ENCODE peak calls at places on chromosomes 7 and 10, in seven cellular contexts. One of them, this sample, is unnamed.

GRCh38 chr10:12981570-12981969 is 19.9 kb downstream of the CCDC3 start:
- DNase-seq in AG04450: peak
- DNase-seq in body of pancreas: no peak
- DNase-seq in caudate nucleus: no peak
- DNase-seq in RWPE2: no peak
- DNase-seq in effector memory CD4-positive, alpha-beta T cell: no peak
- DNase-seq in cardiac muscle cell: peak
- DNase-seq in this sample: no peak

GRCh38 chr7:115340828-115341227 is 418.9 kb downstream of the MDFIC start:
- DNase-seq in AG04450: peak
- DNase-seq in body of pancreas: no peak
- DNase-seq in caudate nucleus: no peak
- DNase-seq in RWPE2: no peak
- DNase-seq in effector memory CD4-positive, alpha-beta T cell: no peak
- DNase-seq in cardiac muscle cell: peak
- DNase-seq in this sample: no peak

GRCh38 chr7:50142421-50143113 is 49.5 kb upstream of the ZPBP start:
- DNase-seq in AG04450: no peak
- DNase-seq in body of pancreas: no peak
- DNase-seq in caudate nucleus: no peak
- DNase-seq in RWPE2: no peak
- DNase-seq in effector memory CD4-positive, alpha-beta T cell: peak
- DNase-seq in cardiac muscle cell: peak
- DNase-seq in this sample: no peak

GRCh38 chr7:107944776-107945175 is 53.8 kb downstream of the DLD start:
- DNase-seq in AG04450: no peak
- DNase-seq in body of pancreas: no peak
- DNase-seq in caudate nucleus: no peak
- DNase-seq in RWPE2: no peak
- DNase-seq in effector memory CD4-positive, alpha-beta T cell: no peak
- DNase-seq in cardiac muscle cell: no peak
- DNase-seq in this sample: no peak

GRCh38 chr10:69248117-69248730 is 28.1 kb downstream of the HKDC1 start:
- DNase-seq in AG04450: no peak
- DNase-seq in body of pancreas: no peak
- DNase-seq in caudate nucleus: no peak
- DNase-seq in RWPE2: no peak
- DNase-seq in effector memory CD4-positive, alpha-beta T cell: no peak
- DNase-seq in cardiac muscle cell: no peak
- DNase-seq in this sample: no peak

GRCh38 chr7:137423321-137423720 is 79.8 kb upstream of the PTN start:
- DNase-seq in AG04450: peak
- DNase-seq in body of pancreas: no peak
- DNase-seq in caudate nucleus: no peak
- DNase-seq in RWPE2: no peak
- DNase-seq in effector memory CD4-positive, alpha-beta T cell: no peak
- DNase-seq in cardiac muscle cell: no peak
- DNase-seq in this sample: no peak

GRCh38 chr10:23141995-23142394 is 46.6 kb downstream of the MSRB2 start:
- DNase-seq in AG04450: no peak
- DNase-seq in body of pancreas: no peak
- DNase-seq in caudate nucleus: no peak
- DNase-seq in RWPE2: no peak
- DNase-seq in effector memory CD4-positive, alpha-beta T cell: no peak
- DNase-seq in cardiac muscle cell: no peak
- DNase-seq in this sample: no peak

GRCh38 chr10:59175538-59176240 is 754 bp upstream of the PHYHIPL start:
- DNase-seq in AG04450: no peak
- DNase-seq in body of pancreas: peak
- DNase-seq in caudate nucleus: peak
- DNase-seq in RWPE2: peak
- DNase-seq in effector memory CD4-positive, alpha-beta T cell: no peak
- DNase-seq in cardiac muscle cell: no peak
- DNase-seq in this sample: no peak

GRCh38 chr7:20304366-20304765 is 26.3 kb upstream of the ITGB8 start:
- DNase-seq in AG04450: no peak
- DNase-seq in body of pancreas: no peak
- DNase-seq in caudate nucleus: no peak
- DNase-seq in RWPE2: no peak
- DNase-seq in effector memory CD4-positive, alpha-beta T cell: no peak
- DNase-seq in cardiac muscle cell: no peak
- DNase-seq in this sample: no peak

GRCh38 chr7:150972094-150972493 is 6.0 kb downstream of the KCNH2 start:
- DNase-seq in AG04450: no peak
- DNase-seq in body of pancreas: no peak
- DNase-seq in caudate nucleus: peak
- DNase-seq in RWPE2: no peak
- DNase-seq in effector memory CD4-positive, alpha-beta T cell: no peak
- DNase-seq in cardiac muscle cell: peak
- DNase-seq in this sample: no peak

GRCh38 chr7:50608196-50608906 is 43.1 kb upstream of the DDC start:
- DNase-seq in AG04450: no peak
- DNase-seq in body of pancreas: no peak
- DNase-seq in caudate nucleus: no peak
- DNase-seq in RWPE2: no peak
- DNase-seq in effector memory CD4-positive, alpha-beta T cell: peak
- DNase-seq in cardiac muscle cell: no peak
- DNase-seq in this sample: no peak

GRCh38 chr7:127831312-127832212 is 179.6 kb downstream of the SND1 start:
- DNase-seq in AG04450: no peak
- DNase-seq in body of pancreas: peak
- DNase-seq in caudate nucleus: no peak
- DNase-seq in RWPE2: no peak
- DNase-seq in effector memory CD4-positive, alpha-beta T cell: no peak
- DNase-seq in cardiac muscle cell: no peak
- DNase-seq in this sample: no peak

GRCh38 chr10:97062058-97062457 is 123.7 kb downstream of the SLIT1 start:
- DNase-seq in AG04450: no peak
- DNase-seq in body of pancreas: no peak
- DNase-seq in caudate nucleus: no peak
- DNase-seq in RWPE2: no peak
- DNase-seq in effector memory CD4-positive, alpha-beta T cell: no peak
- DNase-seq in cardiac muscle cell: no peak
- DNase-seq in this sample: no peak

GRCh38 chr10:110436554-110437350 is 61.0 kb upstream of the DUSP5 start:
- DNase-seq in AG04450: no peak
- DNase-seq in body of pancreas: no peak
- DNase-seq in caudate nucleus: no peak
- DNase-seq in RWPE2: no peak
- DNase-seq in effector memory CD4-positive, alpha-beta T cell: no peak
- DNase-seq in cardiac muscle cell: no peak
- DNase-seq in this sample: peak

GRCh38 chr7:106127984-106128780 is 16.1 kb upstream of the SYPL1 start:
- DNase-seq in AG04450: no peak
- DNase-seq in body of pancreas: no peak
- DNase-seq in caudate nucleus: no peak
- DNase-seq in RWPE2: no peak
- DNase-seq in effector memory CD4-positive, alpha-beta T cell: no peak
- DNase-seq in cardiac muscle cell: peak
- DNase-seq in this sample: no peak

GRCh38 chr7:91347288-91347687 is 83.1 kb downstream of the FZD1 start:
- DNase-seq in AG04450: no peak
- DNase-seq in body of pancreas: no peak
- DNase-seq in caudate nucleus: no peak
- DNase-seq in RWPE2: no peak
- DNase-seq in effector memory CD4-positive, alpha-beta T cell: no peak
- DNase-seq in cardiac muscle cell: peak
- DNase-seq in this sample: no peak

GRCh38 chr7:107446988-107447387 is 22.9 kb upstream of the GPR22 start:
- DNase-seq in AG04450: no peak
- DNase-seq in body of pancreas: no peak
- DNase-seq in caudate nucleus: no peak
- DNase-seq in RWPE2: no peak
- DNase-seq in effector memory CD4-positive, alpha-beta T cell: no peak
- DNase-seq in cardiac muscle cell: peak
- DNase-seq in this sample: no peak

GRCh38 chr7:157501576-157501975 is 164.8 kb downstream of the DNAJB6 start:
- DNase-seq in AG04450: no peak
- DNase-seq in body of pancreas: no peak
- DNase-seq in caudate nucleus: no peak
- DNase-seq in RWPE2: no peak
- DNase-seq in effector memory CD4-positive, alpha-beta T cell: peak
- DNase-seq in cardiac muscle cell: no peak
- DNase-seq in this sample: no peak

GRCh38 chr10:6186894-6187256 is 15.9 kb upstream of the PFKFB3 start:
- DNase-seq in AG04450: no peak
- DNase-seq in body of pancreas: no peak
- DNase-seq in caudate nucleus: no peak
- DNase-seq in RWPE2: no peak
- DNase-seq in effector memory CD4-positive, alpha-beta T cell: no peak
- DNase-seq in cardiac muscle cell: no peak
- DNase-seq in this sample: no peak

GRCh38 chr7:131244259-131244852 is 83.3 kb upstream of the MKLN1 start:
- DNase-seq in AG04450: peak
- DNase-seq in body of pancreas: no peak
- DNase-seq in caudate nucleus: peak
- DNase-seq in RWPE2: peak
- DNase-seq in effector memory CD4-positive, alpha-beta T cell: no peak
- DNase-seq in cardiac muscle cell: peak
- DNase-seq in this sample: no peak

DNA sequence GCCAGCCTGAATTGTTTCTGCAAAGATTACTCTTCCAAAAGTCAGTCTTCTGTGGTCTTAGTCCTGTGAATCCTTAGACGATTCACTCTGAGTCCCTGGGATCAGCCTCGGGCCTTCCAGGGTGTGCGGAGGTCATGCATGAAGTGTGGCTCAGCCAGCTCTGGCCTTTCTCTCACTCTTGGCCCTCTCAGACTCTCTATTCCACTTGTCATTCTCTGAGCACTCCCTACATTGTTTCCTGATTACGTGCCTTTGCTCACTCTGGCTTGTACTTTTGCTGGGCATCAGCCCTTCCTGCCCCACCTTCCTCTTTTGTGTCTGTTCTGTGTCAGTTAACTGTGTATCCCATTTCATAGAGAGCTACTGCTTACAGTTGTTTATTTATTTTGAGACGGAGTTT is 36.0 kb downstream of the CCNY start:
- DNase-seq in AG04450: no peak
- DNase-seq in body of pancreas: no peak
- DNase-seq in caudate nucleus: no peak
- DNase-seq in RWPE2: peak
- DNase-seq in effector memory CD4-positive, alpha-beta T cell: no peak
- DNase-seq in cardiac muscle cell: peak
- DNase-seq in this sample: no peak
- H3K27ac ChIP-seq in AG04450: no peak
- H3K27ac ChIP-seq in body of pancreas: no peak
- H3K27ac ChIP-seq in caudate nucleus: peak
- H3K27ac ChIP-seq in RWPE2: peak
- H3K27ac ChIP-seq in effector memory CD4-positive, alpha-beta T cell: no peak
- H3K27ac ChIP-seq in cardiac muscle cell: peak
- H3K27ac ChIP-seq in this sample: peak

GRCh38 chr7:7798510-7798909 is 80.1 kb upstream of the RPA3 start:
- DNase-seq in AG04450: no peak
- DNase-seq in body of pancreas: no peak
- DNase-seq in caudate nucleus: no peak
- DNase-seq in RWPE2: no peak
- DNase-seq in effector memory CD4-positive, alpha-beta T cell: no peak
- DNase-seq in cardiac muscle cell: no peak
- DNase-seq in this sample: no peak
- H3K27ac ChIP-seq in AG04450: no peak
- H3K27ac ChIP-seq in body of pancreas: no peak
- H3K27ac ChIP-seq in caudate nucleus: no peak
- H3K27ac ChIP-seq in RWPE2: no peak
- H3K27ac ChIP-seq in effector memory CD4-positive, alpha-beta T cell: no peak
- H3K27ac ChIP-seq in cardiac muscle cell: no peak
- H3K27ac ChIP-seq in this sample: no peak

GRCh38 chr10:4825456-4825867 is 545 bp upstream of the AKR1E2 start:
- DNase-seq in AG04450: no peak
- DNase-seq in body of pancreas: no peak
- DNase-seq in caudate nucleus: no peak
- DNase-seq in RWPE2: no peak
- DNase-seq in effector memory CD4-positive, alpha-beta T cell: no peak
- DNase-seq in cardiac muscle cell: no peak
- DNase-seq in this sample: no peak

GRCh38 chr10:4824791-4825310 is 1.2 kb upstream of the AKR1E2 start:
- DNase-seq in AG04450: no peak
- DNase-seq in body of pancreas: no peak
- DNase-seq in caudate nucleus: no peak
- DNase-seq in RWPE2: no peak
- DNase-seq in effector memory CD4-positive, alpha-beta T cell: no peak
- DNase-seq in cardiac muscle cell: no peak
- DNase-seq in this sample: no peak

GRCh38 chr10:4825868-4826787 is at the start of gene AKR1E2:
- DNase-seq in AG04450: peak
- DNase-seq in body of pancreas: peak
- DNase-seq in caudate nucleus: peak
- DNase-seq in RWPE2: peak
- DNase-seq in effector memory CD4-positive, alpha-beta T cell: peak
- DNase-seq in cardiac muscle cell: peak
- DNase-seq in this sample: peak

GRCh38 chr10:4828005-4828404 is 2.0 kb downstream of the AKR1E2 start:
- DNase-seq in AG04450: no peak
- DNase-seq in body of pancreas: no peak
- DNase-seq in caudate nucleus: no peak
- DNase-seq in RWPE2: no peak
- DNase-seq in effector memory CD4-positive, alpha-beta T cell: no peak
- DNase-seq in cardiac muscle cell: no peak
- DNase-seq in this sample: no peak

GRCh38 chr10:4826788-4827324 is 849 bp downstream of the AKR1E2 start:
- DNase-seq in AG04450: no peak
- DNase-seq in body of pancreas: no peak
- DNase-seq in caudate nucleus: no peak
- DNase-seq in RWPE2: no peak
- DNase-seq in effector memory CD4-positive, alpha-beta T cell: no peak
- DNase-seq in cardiac muscle cell: no peak
- DNase-seq in this sample: no peak
- H3K27ac ChIP-seq in AG04450: peak
- H3K27ac ChIP-seq in body of pancreas: no peak
- H3K27ac ChIP-seq in caudate nucleus: no peak
- H3K27ac ChIP-seq in RWPE2: peak
- H3K27ac ChIP-seq in effector memory CD4-positive, alpha-beta T cell: peak
- H3K27ac ChIP-seq in cardiac muscle cell: no peak
- H3K27ac ChIP-seq in this sample: peak

DNA sequence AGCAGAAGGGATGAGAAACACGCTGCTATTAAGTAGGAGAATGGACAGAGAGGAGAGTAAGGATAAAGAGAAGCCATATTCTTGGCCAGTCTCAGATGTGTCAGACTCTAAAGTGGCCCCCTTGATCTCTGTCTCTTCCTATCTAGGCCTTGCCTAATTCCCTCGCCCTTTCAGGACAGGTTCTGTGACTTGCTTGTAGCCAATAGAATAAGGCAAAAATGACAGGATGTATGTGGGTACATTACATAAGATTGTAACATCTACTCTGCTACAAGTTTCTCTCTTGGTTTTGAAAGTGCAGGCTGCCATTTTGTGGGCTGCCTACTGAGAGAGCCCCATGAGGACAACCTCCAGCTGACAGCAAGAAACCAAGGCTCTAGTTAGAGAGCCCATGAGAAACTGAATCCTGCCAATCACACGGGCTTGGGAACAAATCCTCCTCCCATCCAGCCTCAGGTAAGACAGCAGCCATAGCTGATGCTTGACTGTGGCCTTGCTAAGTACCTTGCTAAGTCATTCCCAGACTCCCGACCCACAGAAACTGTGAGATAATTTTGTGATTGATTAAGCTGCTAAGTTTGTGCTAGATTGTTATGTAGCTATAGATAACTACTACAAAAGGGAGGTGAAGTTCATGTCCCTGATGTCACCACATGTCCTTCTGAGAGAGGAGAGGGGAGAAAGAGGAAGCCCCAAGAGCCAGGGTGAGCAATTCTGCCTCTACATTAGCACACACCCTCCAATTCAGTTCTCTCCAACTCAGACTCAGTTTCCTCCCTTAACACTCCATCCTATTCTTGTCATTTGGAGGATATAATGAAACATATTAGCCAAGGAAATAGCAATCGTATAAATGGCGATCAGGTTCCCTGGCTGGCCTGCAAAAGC is 185.5 kb downstream of the SGMS1 start:
- DNase-seq in AG04450: no peak
- DNase-seq in body of pancreas: no peak
- DNase-seq in caudate nucleus: no peak
- DNase-seq in RWPE2: no peak
- DNase-seq in effector memory CD4-positive, alpha-beta T cell: no peak
- DNase-seq in cardiac muscle cell: no peak
- DNase-seq in this sample: no peak
- H3K27ac ChIP-seq in AG04450: no peak
- H3K27ac ChIP-seq in body of pancreas: no peak
- H3K27ac ChIP-seq in caudate nucleus: no peak
- H3K27ac ChIP-seq in RWPE2: no peak
- H3K27ac ChIP-seq in effector memory CD4-positive, alpha-beta T cell: no peak
- H3K27ac ChIP-seq in cardiac muscle cell: no peak
- H3K27ac ChIP-seq in this sample: no peak

This sample was measured in ascending aorta.